ENCODE peak calls at places on chromosomes 1 and 21, in nine cellular contexts. Y, E, A, T, L, X, K, D and R are unnamed samples.

GRCh38 chr1:210882414-210883221 is 251.3 kb downstream of the KCNH1 start:
- DNase-seq in L (no peak), T (no peak), A (peak), E (peak), Y (no peak), K (peak), D (no peak), X (no peak), R (peak)

GRCh38 chr1:20219991-20220390 is 33.7 kb upstream of the PLA2G2C start:
- DNase-seq in Y (no peak), L (no peak), T (no peak), D (no peak), X (no peak), K (no peak), E (no peak), A (no peak), R (no peak)

GRCh38 chr21:25561668-25562641 is 45.3 kb downstream of the MRPL39 start:
- DNase-seq in Y (peak), E (peak), D (peak), T (peak), K (peak), A (peak), X (peak), L (peak), R (peak)

GRCh38 chr1:42419449-42419848 is 36.4 kb downstream of the ZMYND12 start:
- DNase-seq in D (peak), K (no peak), E (no peak), L (no peak), Y (no peak), A (no peak), X (no peak), T (no peak), R (no peak)

GRCh38 chr1:182259229-182259872 is 132.2 kb downstream of the GLUL start:
- DNase-seq in L (peak), T (peak), A (no peak), Y (no peak), K (peak), E (peak), D (no peak), X (peak), R (peak)

GRCh38 chr1:42266253-42267135 is 68.5 kb downstream of the FOXJ3 start:
- DNase-seq in E (no peak), L (no peak), D (no peak), A (no peak), Y (no peak), K (no peak), T (no peak), X (no peak), R (peak)

GRCh38 chr1:84603223-84603622 is 29.0 kb upstream of the CTBS start:
- DNase-seq in X (no peak), K (peak), T (no peak), E (no peak), A (peak), D (no peak), L (no peak), Y (no peak), R (peak)

GRCh38 chr1:40662151-40662550 is 3.3 kb downstream of the RIMS3 start:
- DNase-seq in X (no peak), A (no peak), L (no peak), E (no peak), T (no peak), Y (no peak), K (no peak), D (no peak), R (no peak)

GRCh38 chr21:41130883-41131282 is 37.1 kb upstream of the BACE2 start:
- DNase-seq in E (no peak), Y (no peak), L (no peak), X (no peak), T (no peak), A (no peak), D (no peak), K (no peak), R (no peak)

GRCh38 chr1:37038079-37038702 is 3.9 kb upstream of the GRIK3 start:
- DNase-seq in A (no peak), D (peak), E (no peak), X (no peak), L (no peak), K (no peak), T (no peak), Y (no peak), R (no peak)

GRCh38 chr1:59396387-59396786 is 99.5 kb downstream of the FGGY start:
- DNase-seq in Y (no peak), K (no peak), A (no peak), D (no peak), T (no peak), X (no peak), L (no peak), E (no peak), R (no peak)

DNA sequence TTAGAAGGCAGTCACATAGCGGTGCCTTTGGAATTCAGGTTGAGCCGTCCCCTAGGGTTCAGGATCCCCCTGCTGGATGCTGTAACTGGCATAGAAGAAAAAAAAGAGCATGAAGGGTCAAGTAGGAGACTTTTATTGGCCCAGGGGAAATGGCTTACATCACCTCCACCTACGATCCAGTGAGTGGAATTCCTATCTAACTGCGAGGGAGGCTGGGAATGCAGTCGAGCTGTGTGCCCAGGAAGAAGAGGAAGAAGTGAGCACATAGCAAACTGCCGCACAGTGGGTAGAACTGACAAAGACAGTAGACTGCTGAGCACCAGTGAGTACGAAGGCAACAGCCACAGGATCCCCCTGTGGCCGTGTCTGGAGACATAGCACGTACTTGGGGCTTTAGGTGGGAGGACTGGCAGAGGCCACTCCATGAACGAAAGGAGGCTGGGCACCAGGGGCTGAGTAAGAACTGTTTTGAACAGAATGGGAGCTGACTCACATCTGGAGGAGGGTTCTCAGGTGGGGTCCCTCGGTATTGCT is 79.2 kb downstream of the RNF220 start:
- DNase-seq in X (no peak), Y (no peak), D (no peak), A (peak), T (no peak), L (no peak), K (peak), E (no peak), R (peak)
- H3K4me3 ChIP-seq in X (no peak), Y (no peak), D (no peak), A (no peak), T (no peak), L (no peak), K (no peak), E (no peak), R (no peak)

GRCh38 chr1:8121261-8122159 is 95.4 kb upstream of the ERRFI1 start:
- DNase-seq in D (no peak), A (peak), L (no peak), E (no peak), K (peak), T (peak), Y (no peak), X (peak), R (peak)
- TF ChIP-seq CTCF in D (no peak), A (no peak), L (no peak), E (no peak), K (no peak), T (no peak), Y (no peak), X (no peak), R (no peak)

GRCh38 chr1:95635820-95636219 is 401.8 kb downstream of the RWDD3 start:
- DNase-seq in E (no peak), L (no peak), K (no peak), T (no peak), D (no peak), Y (no peak), X (no peak), A (no peak), R (no peak)
- H3K4me3 ChIP-seq in E (no peak), L (no peak), K (no peak), T (no peak), D (no peak), Y (no peak), X (no peak), A (no peak), R (no peak)

DNA sequence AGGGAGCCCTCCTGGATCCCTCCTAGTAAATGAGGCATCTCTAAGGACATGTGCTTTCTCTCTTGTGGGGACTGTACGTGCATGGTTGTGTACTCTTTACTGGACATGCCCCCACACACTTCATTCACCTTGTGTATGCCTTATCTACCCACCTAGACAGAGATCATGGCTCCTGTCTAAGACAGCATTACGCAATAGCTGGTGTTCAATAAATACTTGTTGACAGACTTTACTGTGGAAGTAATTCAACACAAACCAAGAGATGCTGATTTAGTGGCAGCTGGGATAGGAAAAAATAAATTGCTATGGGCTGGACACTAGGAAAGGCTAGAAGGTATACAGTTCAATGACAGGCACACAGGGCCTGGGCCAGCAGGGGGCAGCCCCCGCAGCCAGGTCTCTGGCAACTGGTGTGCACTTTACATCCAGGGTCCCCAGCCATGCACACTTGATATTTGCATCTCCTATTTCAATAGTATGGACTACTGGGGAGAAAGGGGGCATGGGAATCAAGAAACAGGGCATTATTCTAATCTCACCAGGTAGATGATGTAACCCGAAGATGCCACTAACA is 24.2 kb downstream of the TRABD2B start:
- DNase-seq in L (no peak), K (no peak), D (no peak), X (no peak), E (no peak), T (peak), Y (no peak), A (no peak), R (no peak)
- TF ChIP-seq CTCF in L (peak), K (peak), D (peak), X (peak), E (peak), T (no peak), Y (peak), A (peak), R (no peak)

GRCh38 chr1:174875306-174875705 is 124.4 kb upstream of the CACYBP start:
- DNase-seq in T (no peak), X (peak), E (no peak), K (no peak), A (no peak), L (no peak), D (no peak), Y (peak), R (no peak)
- H3K4me3 ChIP-seq in T (no peak), X (peak), E (no peak), K (no peak), A (no peak), L (peak), D (no peak), Y (no peak), R (no peak)

GRCh38 chr1:23177438-23178380 is 9.1 kb upstream of the LUZP1 start:
- DNase-seq in T (peak), X (peak), Y (peak), L (peak), K (peak), D (peak), E (no peak), A (peak), R (peak)
- TF ChIP-seq CTCF in T (peak), X (peak), Y (no peak), L (no peak), K (no peak), D (no peak), E (no peak), A (no peak), R (peak)

GRCh38 chr1:224499204-224499603 is 64.6 kb upstream of the WDR26 start:
- DNase-seq in L (no peak), A (no peak), E (no peak), D (no peak), Y (no peak), T (no peak), X (no peak), K (no peak), R (no peak)
- H3K4me3 ChIP-seq in L (no peak), A (no peak), E (no peak), D (no peak), Y (no peak), T (no peak), X (no peak), K (no peak), R (no peak)